ENCODE peak calls at places on chromosomes 1 and 21, in eight cellular contexts. F is mammary epithelial cell, W is dorsolateral prefrontal cortex, N is mesendoderm, C is IMR-90, I is GM06990, O is hepatocyte, M is HAP-1. P is an unnamed sample.

GRCh38 chr1:3068400-3069361 is at the start of gene PRDM16:
- DNase-seq in F (peak; percentile 11), W (peak; percentile 27), N (peak; percentile 74), C (peak; percentile 3), I (no peak), O (peak; percentile 67), M (peak; percentile 72), P (peak; percentile 83)

GRCh38 chr1:174039069-174039468 is 16.9 kb upstream of the RC3H1 start:
- DNase-seq in F (no peak), W (no peak), N (no peak), C (peak; percentile 62), I (no peak), O (no peak), M (no peak), P (no peak)

GRCh38 chr1:5373281-5373680 is 618.9 kb downstream of the NPHP4 start:
- DNase-seq in F (no peak), W (no peak), N (no peak), C (no peak), I (no peak), O (no peak), M (no peak), P (peak; percentile 12)

GRCh38 chr1:10339815-10340214 is 59.0 kb upstream of the PGD start:
- DNase-seq in F (peak; percentile 48), W (peak; percentile 84), N (peak; percentile 92), C (peak; percentile 62), I (no peak), O (peak; percentile 54), M (peak; percentile 70), P (peak; percentile 84)

GRCh38 chr1:81113688-81114087 is 687.0 kb upstream of the ADGRL2 start:
- DNase-seq in F (peak; percentile 66), W (no peak), N (no peak), C (peak; percentile 31), I (no peak), O (no peak), M (no peak), P (no peak)

GRCh38 chr1:50109647-50110075 is 941 bp downstream of the ELAVL4 start:
- DNase-seq in F (peak; percentile 0), W (peak; percentile 30), N (no peak), C (no peak), I (no peak), O (no peak), M (no peak), P (no peak)

GRCh38 chr1:56456426-56457101 is 122.8 kb downstream of the PLPP3 start:
- DNase-seq in F (peak; percentile 58), W (no peak), N (peak; percentile 68), C (peak; percentile 84), I (no peak), O (peak; percentile 49), M (no peak), P (no peak)

GRCh38 chr1:230425252-230426061 is 675 bp downstream of the PGBD5 start:
- DNase-seq in F (no peak), W (no peak), N (no peak), C (no peak), I (no peak), O (peak; percentile 34), M (no peak), P (peak; percentile 66)

GRCh38 chr21:46194374-46195334 is 10.4 kb upstream of the SPATC1L start:
- DNase-seq in F (no peak), W (no peak), N (no peak), C (no peak), I (no peak), O (peak; percentile 2), M (no peak), P (peak; percentile 40)

GRCh38 chr1:20376880-20377494 is 86.3 kb downstream of the VWA5B1 start:
- DNase-seq in F (peak; percentile 28), W (peak; percentile 61), N (peak; percentile 63), C (peak; percentile 35), I (peak; percentile 33), O (peak; percentile 62), M (peak; percentile 29), P (peak; percentile 93)

GRCh38 chr21:42276526-42277154 is 38.6 kb downstream of the TFF3 start:
- DNase-seq in F (no peak), W (no peak), N (no peak), C (no peak), I (no peak), O (no peak), M (no peak), P (no peak)

GRCh38 chr1:198086051-198086745 is 70.6 kb upstream of the NEK7 start:
- DNase-seq in F (no peak), W (no peak), N (no peak), C (no peak), I (no peak), O (no peak), M (peak; percentile 71), P (no peak)

GRCh38 chr21:26801524-26801923 is 43.7 kb downstream of the ADAMTS1 start:
- DNase-seq in F (no peak), W (no peak), N (no peak), C (peak; percentile 94), I (no peak), O (peak; percentile 47), M (no peak), P (no peak)

GRCh38 chr21:45613396-45613795 is 30.1 kb upstream of the PCBP3 start:
- DNase-seq in F (no peak), W (peak; percentile 7), N (no peak), C (no peak), I (no peak), O (no peak), M (no peak), P (peak; percentile 31)

GRCh38 chr1:1164361-1164700 is 9.3 kb upstream of the TTLL10 start:
- DNase-seq in F (no peak), W (no peak), N (no peak), C (no peak), I (no peak), O (no peak), M (no peak), P (no peak)
- H3K4me3 ChIP-seq in F (no peak overlapping the region), W (no peak overlapping the region), N (no peak overlapping the region), C (no peak overlapping the region), I (no peak overlapping the region), O (peak overlapping the region; percentile 52), M (no peak overlapping the region), P (no peak overlapping the region)

DNA sequence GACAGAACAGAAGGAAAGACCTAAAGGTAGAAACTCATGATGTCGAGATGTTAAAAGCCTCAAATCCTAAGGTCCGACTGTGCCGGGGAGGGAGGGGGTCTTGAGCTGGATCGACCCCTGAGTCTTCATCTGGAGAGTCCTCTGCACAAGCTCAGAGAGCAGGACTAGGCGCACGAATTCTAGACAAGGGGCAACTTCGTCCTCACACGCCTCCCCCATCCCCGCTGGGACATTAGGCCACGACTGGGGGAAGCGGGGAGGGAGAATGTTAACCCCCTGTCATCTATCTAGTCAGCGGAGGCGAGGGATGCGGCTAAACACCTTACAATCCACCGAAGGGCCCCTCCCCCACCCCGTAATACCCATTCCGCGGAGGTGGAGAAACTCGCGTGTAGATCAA is 94.7 kb downstream of the PRKAB2 start:
- DNase-seq in F (no peak), W (no peak), N (peak; percentile 1), C (no peak), I (no peak), O (no peak), M (no peak), P (no peak)
- H3K27me3 ChIP-seq in F (peaks cover 43% of the 10 kb centered on the region), W (peaks cover 77% of the 10 kb centered on the region), N (peaks cover 72% of the 10 kb centered on the region), C (peaks cover 63% of the 10 kb centered on the region), I (peaks cover 6% of the 10 kb centered on the region), O (peaks cover 7% of the 10 kb centered on the region), M (no peaks in the 10 kb centered on the region), P (peaks cover 100% of the 10 kb centered on the region)

DNA sequence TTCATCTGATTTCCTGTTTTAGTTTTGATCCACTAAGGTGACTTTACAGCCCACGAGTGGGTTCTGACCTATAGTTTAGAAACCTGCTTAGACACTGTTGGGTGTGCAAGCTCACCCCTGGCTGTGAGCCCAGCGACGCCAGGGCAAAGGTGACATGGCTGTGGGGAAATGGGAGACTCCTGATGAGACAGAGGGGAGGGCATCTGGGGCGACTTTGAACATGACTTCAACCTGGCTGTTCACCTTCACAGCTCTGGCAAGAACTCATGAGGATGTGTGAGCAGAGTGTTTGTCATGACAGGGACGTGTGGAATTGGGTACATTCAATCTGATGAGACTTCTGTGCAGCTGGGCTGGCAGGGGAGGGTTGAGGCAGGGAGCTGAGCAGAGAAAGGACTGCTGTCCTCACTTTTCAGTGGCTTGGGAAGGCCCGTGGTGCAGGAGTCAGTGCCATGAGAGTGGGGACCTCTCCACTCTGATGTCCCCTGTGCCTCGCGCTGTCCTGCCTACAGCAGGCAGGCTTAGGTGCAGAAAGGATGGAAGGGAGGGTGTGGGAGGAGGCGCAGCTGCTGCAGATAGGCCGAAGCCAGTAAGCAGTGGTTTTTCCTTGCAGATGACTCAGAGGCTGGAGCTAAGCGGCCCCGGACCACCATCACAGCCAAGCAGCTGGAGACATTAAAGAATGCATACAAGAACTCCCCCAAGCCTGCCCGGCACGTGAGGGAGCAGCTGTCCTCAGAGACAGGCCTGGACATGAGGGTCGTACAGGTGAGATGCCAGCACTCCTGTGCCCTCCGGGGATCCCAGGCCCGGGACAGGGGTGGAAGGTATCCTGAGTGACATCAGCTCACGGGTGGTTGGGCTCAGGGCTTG is 40.9 kb downstream of the LHX4 start:
- DNase-seq in F (peak; percentile 10), W (peak; percentile 46), N (no peak), C (peak; percentile 88), I (no peak), O (peak; percentile 30), M (no peak), P (peak; percentile 56)
- H3K4me3 ChIP-seq in F (no peak overlapping the region), W (no peak overlapping the region), N (no peak overlapping the region), C (no peak overlapping the region), I (no peak overlapping the region), O (no peak overlapping the region), M (no peak overlapping the region), P (no peak overlapping the region)

GRCh38 chr1:210233495-210234253 is 1.1 kb downstream of the SERTAD4 start:
- DNase-seq in F (peak; percentile 80), W (peak; percentile 46), N (peak; percentile 75), C (peak; percentile 52), I (no peak), O (peak; percentile 73), M (no peak), P (peak; percentile 84)

GRCh38 chr1:210230149-210230695 is 2.4 kb upstream of the SERTAD4 start:
- DNase-seq in F (peak; percentile 17), W (no peak), N (no peak), C (no peak), I (no peak), O (no peak), M (no peak), P (no peak)

GRCh38 chr1:210232524-210233215 is at the start of gene SERTAD4:
- DNase-seq in F (peak; percentile 80), W (no peak), N (peak; percentile 89), C (no peak), I (no peak), O (peak; percentile 79), M (peak; percentile 18), P (peak; percentile 78)

GRCh38 chr1:210233216-210233494 is 559 bp downstream of the SERTAD4 start:
- DNase-seq in F (no peak), W (no peak), N (no peak), C (no peak), I (no peak), O (peak; percentile 43), M (no peak), P (no peak)

DNA sequence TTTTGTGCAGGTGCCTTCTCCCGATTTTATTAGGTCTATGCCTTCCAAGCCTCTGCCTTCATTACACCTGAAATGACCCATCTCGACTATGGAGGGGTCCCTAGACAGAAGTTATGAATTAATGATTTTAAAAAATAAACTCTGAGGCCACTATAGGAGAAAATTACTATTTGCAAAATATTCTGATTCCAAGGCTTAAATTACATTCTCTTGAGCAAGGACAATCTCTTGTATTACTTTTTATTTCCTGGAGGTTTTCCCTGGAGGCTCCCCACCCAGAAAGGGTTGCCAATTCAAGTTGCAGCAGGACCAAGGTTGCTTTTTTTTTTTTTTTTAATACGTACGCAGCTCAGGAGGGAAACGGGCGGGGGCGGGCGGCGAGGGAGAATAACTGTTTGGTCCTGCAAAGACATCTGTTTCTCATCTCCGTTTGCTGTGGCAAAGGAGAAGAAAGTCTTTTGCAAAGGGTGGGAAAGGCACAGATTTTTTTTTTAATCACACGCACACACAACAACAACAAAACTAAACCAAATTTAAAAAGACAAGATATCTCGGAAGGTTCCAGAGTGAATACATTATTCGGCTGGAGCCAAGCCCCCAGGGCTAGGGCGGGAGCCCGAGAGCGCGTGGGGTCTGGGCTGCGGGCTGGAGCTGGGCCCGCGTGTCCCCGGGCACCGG is 611 bp upstream of the SERTAD4 start:
- DNase-seq in F (peak; percentile 72), W (no peak), N (peak; percentile 31), C (no peak), I (no peak), O (peak; percentile 46), M (no peak), P (no peak)
- H3K27me3 ChIP-seq in F (no peaks in the 10 kb centered on the region), W (no peaks in the 10 kb centered on the region), N (no peaks in the 10 kb centered on the region), C (peaks cover 55% of the 10 kb centered on the region), I (peaks cover 1% of the 10 kb centered on the region), O (peaks cover 56% of the 10 kb centered on the region), M (peaks cover 45% of the 10 kb centered on the region), P (peaks cover 66% of the 10 kb centered on the region)